ENCODE peak calls at places on chromosomes 4 and X, in eight cellular contexts. Y is amygdala; M is NCI-H748 treated with DMSO at 0.1 percent for 48 hours; H is left lung; B is ELR; F is fibroblast of lung; K is activated effector memory CD4-positive, alpha-beta T cell treated with Interleukin-2 at 50 U/mL for 16 hours; R is right cardiac atrium. I is an unnamed sample.

GRCh38 chr4:143404555-143404954 is 67.9 kb downstream of the GAB1 start:
- DNase-seq in Y (no peak), M (no peak), H (no peak), B (no peak), F (no peak), K (no peak), R (no peak), I (no peak)

GRCh38 chr4:186144180-186144579 is 39.7 kb downstream of the FAM149A start:
- DNase-seq in Y (no peak), M (peak), H (no peak), B (peak), F (peak), K (no peak), R (no peak), I (peak)

GRCh38 chrX:21968333-21968732 is 27.8 kb downstream of the SMS start:
- DNase-seq in Y (no peak), M (no peak), H (no peak), B (no peak), F (no peak), K (no peak), R (no peak), I (no peak)

GRCh38 chr4:6703786-6704185 is 5.9 kb downstream of the MRFAP1L1 start:
- DNase-seq in Y (no peak), M (no peak), H (no peak), B (peak), F (no peak), K (no peak), R (no peak), I (no peak)

GRCh38 chr4:109155112-109155511 is 147.3 kb downstream of the COL25A1 start:
- DNase-seq in Y (no peak), M (no peak), H (no peak), B (no peak), F (peak), K (no peak), R (no peak), I (no peak)

GRCh38 chr4:104795264-104795934 is 300.7 kb upstream of the CXXC4 start:
- DNase-seq in Y (no peak), M (no peak), H (no peak), B (no peak), F (no peak), K (no peak), R (no peak), I (no peak)

GRCh38 chr4:1809754-1810502 is 16.8 kb downstream of the FGFR3 start:
- DNase-seq in Y (peak), M (no peak), H (peak), B (peak), F (peak), K (peak), R (peak), I (peak)

GRCh38 chr4:143336828-143337599 is at the start of gene GAB1:
- DNase-seq in Y (peak), M (no peak), H (peak), B (peak), F (peak), K (no peak), R (peak), I (peak)

GRCh38 chrX:14529288-14529989 is at the start of gene GLRA2:
- DNase-seq in Y (no peak), M (no peak), H (no peak), B (peak), F (peak), K (no peak), R (no peak), I (peak)

GRCh38 chr4:88185916-88186315 is 27.5 kb upstream of the ABCG2 start:
- DNase-seq in Y (no peak), M (no peak), H (no peak), B (no peak), F (peak), K (no peak), R (no peak), I (no peak)

GRCh38 chrX:68910743-68911142 is 81.9 kb downstream of the EFNB1 start:
- DNase-seq in Y (no peak), M (no peak), H (no peak), B (no peak), F (no peak), K (no peak), R (no peak), I (no peak)

GRCh38 chr4:141501395-141501794 is 135.0 kb upstream of the IL15 start:
- DNase-seq in Y (no peak), M (no peak), H (no peak), B (no peak), F (no peak), K (no peak), R (no peak), I (peak)

GRCh38 chrX:115409551-115409950 is 120.0 kb downstream of the LUZP4 start:
- DNase-seq in Y (no peak), M (no peak), H (no peak), B (no peak), F (peak), K (no peak), R (no peak), I (no peak)

GRCh38 chr4:166538491-166539005 is 665.5 kb downstream of the TLL1 start:
- DNase-seq in Y (no peak), M (no peak), H (no peak), B (peak), F (peak), K (no peak), R (no peak), I (no peak)

GRCh38 chr4:106851686-106852085 is 184.4 kb downstream of the DKK2 start:
- DNase-seq in Y (no peak), M (no peak), H (no peak), B (no peak), F (no peak), K (no peak), R (no peak), I (peak)

GRCh38 chr4:81599646-81600231 is 128.0 kb upstream of the RASGEF1B start:
- DNase-seq in Y (no peak), M (no peak), H (no peak), B (no peak), F (no peak), K (no peak), R (no peak), I (no peak)

GRCh38 chrX:66677430-66677829 is 38.6 kb upstream of the EDA2R start:
- DNase-seq in Y (no peak), M (no peak), H (no peak), B (peak), F (peak), K (no peak), R (no peak), I (no peak)

GRCh38 chr4:15654556-15655222 is 468 bp downstream of the FBXL5 start:
- DNase-seq in Y (peak), M (no peak), H (peak), B (peak), F (peak), K (no peak), R (peak), I (peak)

GRCh38 chr4:154120690-154121089 is 331.8 kb upstream of the SFRP2 start:
- DNase-seq in Y (no peak), M (no peak), H (no peak), B (no peak), F (peak), K (no peak), R (no peak), I (no peak)

GRCh38 chr4:48698029-48698901 is 81.8 kb downstream of the FRYL start:
- DNase-seq in Y (peak), M (no peak), H (no peak), B (peak), F (peak), K (no peak), R (peak), I (peak)

GRCh38 chrX:91081873-91082272 is 352.8 kb upstream of the PABPC5 start:
- DNase-seq in Y (no peak), M (no peak), H (no peak), B (no peak), F (no peak), K (no peak), R (no peak), I (no peak)

GRCh38 chrX:131907488-131908314 is 115.4 kb upstream of the STK26 start:
- DNase-seq in Y (no peak), M (peak), H (no peak), B (no peak), F (no peak), K (no peak), R (peak), I (no peak)

I was measured in AG08395.